ENCODE peak calls at places on chromosomes 13 and 19, in six cellular contexts. I is bronchial epithelial cell; W is GOT3; R is activated effector memory CD4-positive, alpha-beta T cell treated with Interleukin-2 at 50 U/mL for 16 hours; T is CD4-positive, alpha-beta memory T cell; Q is activated naive CD4-positive, alpha-beta T cell treated with Interleukin-2 at 50 U/mL for 16 hours. L is an unnamed sample.

GRCh38 chr19:15123031-15123890 is 16.1 kb downstream of the SYDE1 start:
- DNase-seq in I (no peak), W (no peak), R (no peak), T (no peak), Q (no peak), L (no peak)

GRCh38 chr13:98141938-98142426 is 912 bp upstream of the FARP1 start:
- DNase-seq in I (no peak), W (no peak), R (no peak), T (no peak), Q (no peak), L (no peak)

GRCh38 chr19:44582581-44583265 is 30.6 kb upstream of the IGSF23 start:
- DNase-seq in I (peak), W (no peak), R (no peak), T (no peak), Q (no peak), L (peak)

GRCh38 chr13:66689628-66690027 is 540.5 kb downstream of the PCDH9 start:
- DNase-seq in I (peak), W (no peak), R (no peak), T (no peak), Q (no peak), L (no peak)

GRCh38 chr13:32262165-32262564 is 53.0 kb downstream of the ZAR1L start:
- DNase-seq in I (no peak), W (no peak), R (no peak), T (no peak), Q (no peak), L (no peak)

GRCh38 chr19:57171551-57172081 is 4.3 kb upstream of the DUXA start:
- DNase-seq in I (no peak), W (no peak), R (peak), T (peak), Q (peak), L (peak)

GRCh38 chr19:6333439-6333838 is at the start of gene ACER1:
- DNase-seq in I (no peak), W (no peak), R (no peak), T (no peak), Q (no peak), L (no peak)

GRCh38 chr13:80463673-80464352 is 122.9 kb upstream of the SPRY2 start:
- DNase-seq in I (peak), W (no peak), R (no peak), T (no peak), Q (no peak), L (no peak)

GRCh38 chr19:45884682-45885555 is 1.0 kb downstream of the IRF2BP1 start:
- DNase-seq in I (no peak), W (no peak), R (no peak), T (no peak), Q (no peak), L (peak)

GRCh38 chr19:35932291-35932936 is 3.8 kb upstream of the LRFN3 start:
- DNase-seq in I (no peak), W (no peak), R (no peak), T (no peak), Q (no peak), L (no peak)

GRCh38 chr19:49362048-49362925 is at the start of gene TEAD2:
- DNase-seq in I (peak), W (no peak), R (no peak), T (peak), Q (peak), L (peak)

GRCh38 chr13:29187584-29187983 is 367.4 kb downstream of the MTUS2 start:
- DNase-seq in I (no peak), W (no peak), R (no peak), T (no peak), Q (no peak), L (no peak)

GRCh38 chr13:44125943-44126469 is 246.3 kb downstream of the LACC1 start:
- DNase-seq in I (no peak), W (no peak), R (no peak), T (no peak), Q (no peak), L (no peak)

GRCh38 chr13:29524176-29524575 is 71.3 kb downstream of the SLC7A1 start:
- DNase-seq in I (no peak), W (no peak), R (no peak), T (no peak), Q (no peak), L (no peak)

GRCh38 chr19:10270180-10270615 is 722 bp upstream of the ICAM1 start:
- DNase-seq in I (no peak), W (no peak), R (peak), T (peak), Q (peak), L (peak)

GRCh38 chr19:8512115-8512967 is 1.6 kb downstream of the ZNF414 start:
- DNase-seq in I (peak), W (no peak), R (no peak), T (no peak), Q (no peak), L (peak)

GRCh38 chr19:47765522-47766358 is 12.8 kb upstream of the SELENOW start:
- DNase-seq in I (peak), W (peak), R (peak), T (peak), Q (peak), L (peak)

GRCh38 chr19:17610384-17610783 is 54.9 kb downstream of the COLGALT1 start:
- DNase-seq in I (peak), W (no peak), R (no peak), T (no peak), Q (no peak), L (no peak)

GRCh38 chr13:53191091-53191490 is 162.5 kb downstream of the OLFM4 start:
- DNase-seq in I (peak), W (no peak), R (no peak), T (no peak), Q (no peak), L (no peak)

GRCh38 chr19:33419763-33420080 is 46.2 kb downstream of the CEBPG start:
- DNase-seq in I (no peak), W (no peak), R (no peak), T (no peak), Q (no peak), L (no peak)

GRCh38 chr13:64347662-64348061 is 2882.5 kb downstream of the PCDH9 start:
- DNase-seq in I (no peak), W (no peak), R (no peak), T (no peak), Q (no peak), L (no peak)

L was measured in activated CD8-positive, alpha-beta T cell treated with anti-CD3 and anti-CD28 coated beads for 36 hours.